ENCODE peak calls at places on chromosomes 6 and 20, in ten cellular contexts. O is NCI-H2081, P is astrocyte of the cerebellum, C is EH, Z is T-helper 17 cell, D is breast epithelium, V is T-helper 2 cell, E is EL, X is memory B cell, B is T-cell. A is an unnamed sample.

GRCh38 chr6:55260181-55260580 is 67.1 kb upstream of the GFRAL start:
- DNase-seq in B (no peak), P (no peak), O (no peak), Z (no peak), X (no peak), V (no peak), E (no peak), C (no peak), D (no peak), A (no peak)

GRCh38 chr20:20713244-20713765 is 861 bp upstream of the RALGAPA2 start:
- DNase-seq in P (no peak), X (no peak), C (peak; percentile 9), V (no peak), E (peak; percentile 5), B (no peak), D (no peak), O (no peak), Z (no peak), A (no peak)

GRCh38 chr20:41717464-41717863 is 99.3 kb upstream of the CHD6 start:
- DNase-seq in D (no peak), C (peak; percentile 39), Z (no peak), P (no peak), B (no peak), X (no peak), V (no peak), O (peak; percentile 81), E (no peak), A (no peak)

GRCh38 chr6:150966786-150967185 is 101.3 kb downstream of the MTHFD1L start:
- DNase-seq in P (no peak), C (no peak), B (no peak), O (no peak), Z (no peak), D (no peak), E (no peak), V (no peak), X (no peak), A (no peak)

GRCh38 chr20:9301129-9302072 is 213.0 kb upstream of the LAMP5 start:
- DNase-seq in P (peak; percentile 43), V (no peak), O (peak; percentile 84), D (no peak), X (no peak), Z (no peak), C (peak; percentile 71), E (no peak), B (no peak), A (no peak)

GRCh38 chr20:35042268-35042667 is 50.3 kb downstream of the TRPC4AP start:
- DNase-seq in V (no peak), P (no peak), E (no peak), D (no peak), O (no peak), C (no peak), Z (no peak), X (no peak), B (no peak), A (no peak)

GRCh38 chr6:71194730-71195129 is 93.9 kb upstream of the OGFRL1 start:
- DNase-seq in D (no peak), C (peak; percentile 88), X (no peak), P (peak; percentile 59), E (peak; percentile 86), O (no peak), Z (no peak), V (no peak), B (no peak), A (no peak)

GRCh38 chr6:77401231-77401630 is 62.1 kb downstream of the HTR1B start:
- DNase-seq in C (peak; percentile 9), X (no peak), D (no peak), V (no peak), O (no peak), E (peak; percentile 19), B (no peak), Z (no peak), P (no peak), A (no peak)

GRCh38 chr6:40138273-40138720 is 204.0 kb upstream of the MOCS1 start:
- DNase-seq in O (no peak), D (no peak), V (no peak), B (no peak), P (no peak), E (no peak), Z (no peak), X (no peak), C (no peak), A (no peak)

GRCh38 chr6:160141001-160141726 is 19.5 kb downstream of the SLC22A1 start:
- DNase-seq in E (peak; percentile 64), B (no peak), O (no peak), V (no peak), Z (no peak), P (peak; percentile 72), X (no peak), D (no peak), C (peak; percentile 84), A (no peak)

GRCh38 chr6:122098091-122098769 is 301.2 kb upstream of the HSF2 start:
- DNase-seq in X (no peak), V (no peak), C (no peak), Z (no peak), B (no peak), P (no peak), D (no peak), E (no peak), O (no peak), A (no peak)

GRCh38 chr6:42674780-42675179 is 47.6 kb downstream of the PRPH2 start:
- DNase-seq in B (no peak), P (no peak), E (no peak), Z (no peak), V (no peak), X (no peak), O (no peak), C (no peak), D (no peak), A (no peak)

GRCh38 chr20:58233881-58234528 is 5.6 kb upstream of the ANKRD60 start:
- DNase-seq in V (no peak), D (no peak), X (peak; percentile 48), B (peak; percentile 38), C (peak; percentile 36), E (peak; percentile 36), Z (peak; percentile 33), O (no peak), P (no peak), A (peak; percentile 26)

GRCh38 chr20:46264391-46265266 is 43.7 kb downstream of the CDH22 start:
- DNase-seq in X (no peak), D (no peak), Z (no peak), O (peak; percentile 71), P (no peak), B (no peak), V (no peak), C (no peak), E (no peak), A (no peak)

GRCh38 chr20:21706345-21707195 is 1.1 kb downstream of the PAX1 start:
- DNase-seq in D (no peak), Z (no peak), O (no peak), E (no peak), B (no peak), X (no peak), V (peak; percentile 25), C (no peak), P (no peak), A (no peak)

GRCh38 chr6:1039191-1039590 is 272.7 kb upstream of the FOXQ1 start:
- DNase-seq in Z (no peak), B (no peak), O (no peak), C (no peak), E (no peak), D (no peak), X (no peak), V (no peak), P (no peak), A (no peak)

GRCh38 chr6:134296762-134297161 is 21.1 kb downstream of the SGK1 start:
- DNase-seq in P (no peak), C (no peak), E (no peak), B (no peak), X (no peak), V (no peak), Z (no peak), D (no peak), O (no peak), A (no peak)

GRCh38 chr20:6705920-6706500 is 61.5 kb upstream of the BMP2 start:
- DNase-seq in E (no peak), X (no peak), C (peak; percentile 35), P (no peak), V (no peak), O (no peak), Z (no peak), B (no peak), D (no peak), A (no peak)

GRCh38 chr20:1804554-1804956 is 90.7 kb upstream of the SIRPA start:
- DNase-seq in V (no peak), O (no peak), E (no peak), D (no peak), Z (no peak), C (no peak), B (no peak), X (no peak), P (no peak), A (no peak)

GRCh38 chr20:17625246-17626051 is 55.6 kb downstream of the DSTN start:
- DNase-seq in V (no peak), P (no peak), D (peak; percentile 40), X (no peak), B (no peak), C (no peak), O (no peak), Z (no peak), E (no peak), A (no peak)

GRCh38 chr6:106620931-106621672 is 8.2 kb downstream of the RTN4IP1 start:
- DNase-seq in E (no peak), P (peak; percentile 91), X (no peak), B (no peak), Z (no peak), V (no peak), O (no peak), C (peak; percentile 17), D (no peak), A (no peak)

GRCh38 chr6:151215999-151216398 is 23.8 kb upstream of the AKAP12 start:
- DNase-seq in P (no peak), D (no peak), Z (no peak), B (no peak), X (no peak), V (no peak), E (no peak), C (no peak), O (no peak), A (no peak)

GRCh38 chr20:56808732-56809131 is 179.6 kb downstream of the TFAP2C start:
- DNase-seq in V (no peak), D (no peak), X (no peak), B (no peak), Z (no peak), E (no peak), O (no peak), C (no peak), P (no peak), A (no peak)

GRCh38 chr6:20868397-20869185 is 334.3 kb downstream of the CDKAL1 start:
- DNase-seq in V (no peak), O (peak; percentile 99), C (no peak), X (no peak), B (no peak), Z (no peak), D (no peak), E (no peak), P (no peak), A (no peak)

GRCh38 chr6:38346291-38347079 is 293.2 kb downstream of the BTBD9 start:
- DNase-seq in C (peak; percentile 97), V (no peak), B (no peak), X (no peak), Z (no peak), O (no peak), E (peak; percentile 92), D (no peak), P (peak; percentile 96), A (no peak)

GRCh38 chr6:52089758-52090348 is 2.4 kb upstream of the PKHD1 start:
- DNase-seq in B (no peak), D (no peak), P (no peak), O (no peak), C (no peak), Z (no peak), X (no peak), V (no peak), E (no peak), A (no peak)

A was measured in stimulated activated CD4-positive, alpha-beta T cell treated with anti-CD3 and anti-CD28 coated beads, Interleukin-12 subunit alpha, Interleukin-12 subunit beta, amount 100 ng/mL, for 24 hours.